ENCODE peak calls at places on chromosomes 16 and 17, in eight cellular contexts. One of them, this sample, is unnamed.

GRCh38 chr16:68445458-68445857 is 2.9 kb downstream of the SMPD3 start:
- DNase-seq in stimulated activated CD4-positive, alpha-beta T cell treated with anti-CD3 and anti-CD28 coated beads, Interleukin-15, amount 100 ng/mL, for 24 hours: peak
- DNase-seq in activated CD4-positive, CD25-positive, alpha-beta regulatory T cell: no peak
- DNase-seq in GM13977: peak
- DNase-seq in activated naive CD4-positive, alpha-beta T cell treated with anti-CD3 and anti-CD28 coated beads, Interleukin-2, amount 10 ng/mL, durations not matched to agents 7 days and 5 days: peak
- DNase-seq in NT2/D1: peak
- DNase-seq in IMR-90: peak
- DNase-seq in AG04449: no peak
- DNase-seq in this sample: no peak

GRCh38 chr17:78390241-78391050 is 12.0 kb downstream of the PGS1 start:
- DNase-seq in activated naive CD4-positive, alpha-beta T cell treated with anti-CD3 and anti-CD28 coated beads, Interleukin-2, amount 10 ng/mL, durations not matched to agents 7 days and 5 days: no peak
- DNase-seq in AG04449: peak
- DNase-seq in IMR-90: peak
- DNase-seq in activated CD4-positive, CD25-positive, alpha-beta regulatory T cell: no peak
- DNase-seq in stimulated activated CD4-positive, alpha-beta T cell treated with anti-CD3 and anti-CD28 coated beads, Interleukin-15, amount 100 ng/mL, for 24 hours: peak
- DNase-seq in NT2/D1: no peak
- DNase-seq in GM13977: no peak
- DNase-seq in this sample: no peak

GRCh38 chr17:72376486-72377345 is 255.9 kb downstream of the SOX9 start:
- DNase-seq in stimulated activated CD4-positive, alpha-beta T cell treated with anti-CD3 and anti-CD28 coated beads, Interleukin-15, amount 100 ng/mL, for 24 hours: no peak
- DNase-seq in activated CD4-positive, CD25-positive, alpha-beta regulatory T cell: no peak
- DNase-seq in NT2/D1: no peak
- DNase-seq in AG04449: no peak
- DNase-seq in GM13977: no peak
- DNase-seq in IMR-90: peak
- DNase-seq in activated naive CD4-positive, alpha-beta T cell treated with anti-CD3 and anti-CD28 coated beads, Interleukin-2, amount 10 ng/mL, durations not matched to agents 7 days and 5 days: no peak
- DNase-seq in this sample: no peak

GRCh38 chr17:19421926-19422325 is 10.9 kb downstream of the RNF112 start:
- DNase-seq in stimulated activated CD4-positive, alpha-beta T cell treated with anti-CD3 and anti-CD28 coated beads, Interleukin-15, amount 100 ng/mL, for 24 hours: no peak
- DNase-seq in NT2/D1: no peak
- DNase-seq in AG04449: no peak
- DNase-seq in activated naive CD4-positive, alpha-beta T cell treated with anti-CD3 and anti-CD28 coated beads, Interleukin-2, amount 10 ng/mL, durations not matched to agents 7 days and 5 days: no peak
- DNase-seq in IMR-90: no peak
- DNase-seq in activated CD4-positive, CD25-positive, alpha-beta regulatory T cell: no peak
- DNase-seq in GM13977: no peak
- DNase-seq in this sample: no peak

GRCh38 chr16:8088820-8089338 is 501.4 kb downstream of the TMEM114 start:
- DNase-seq in IMR-90: no peak
- DNase-seq in activated CD4-positive, CD25-positive, alpha-beta regulatory T cell: no peak
- DNase-seq in stimulated activated CD4-positive, alpha-beta T cell treated with anti-CD3 and anti-CD28 coated beads, Interleukin-15, amount 100 ng/mL, for 24 hours: no peak
- DNase-seq in GM13977: no peak
- DNase-seq in activated naive CD4-positive, alpha-beta T cell treated with anti-CD3 and anti-CD28 coated beads, Interleukin-2, amount 10 ng/mL, durations not matched to agents 7 days and 5 days: no peak
- DNase-seq in AG04449: no peak
- DNase-seq in NT2/D1: no peak
- DNase-seq in this sample: no peak

GRCh38 chr16:76913046-76913445 is 277.9 kb upstream of the MON1B start:
- DNase-seq in NT2/D1: no peak
- DNase-seq in GM13977: no peak
- DNase-seq in activated CD4-positive, CD25-positive, alpha-beta regulatory T cell: no peak
- DNase-seq in AG04449: no peak
- DNase-seq in IMR-90: no peak
- DNase-seq in stimulated activated CD4-positive, alpha-beta T cell treated with anti-CD3 and anti-CD28 coated beads, Interleukin-15, amount 100 ng/mL, for 24 hours: no peak
- DNase-seq in activated naive CD4-positive, alpha-beta T cell treated with anti-CD3 and anti-CD28 coated beads, Interleukin-2, amount 10 ng/mL, durations not matched to agents 7 days and 5 days: no peak
- DNase-seq in this sample: no peak

GRCh38 chr16:11076259-11077018 is 132.1 kb downstream of the CLEC16A start:
- DNase-seq in stimulated activated CD4-positive, alpha-beta T cell treated with anti-CD3 and anti-CD28 coated beads, Interleukin-15, amount 100 ng/mL, for 24 hours: peak
- DNase-seq in NT2/D1: no peak
- DNase-seq in IMR-90: peak
- DNase-seq in GM13977: peak
- DNase-seq in AG04449: no peak
- DNase-seq in activated CD4-positive, CD25-positive, alpha-beta regulatory T cell: no peak
- DNase-seq in activated naive CD4-positive, alpha-beta T cell treated with anti-CD3 and anti-CD28 coated beads, Interleukin-2, amount 10 ng/mL, durations not matched to agents 7 days and 5 days: peak
- DNase-seq in this sample: no peak

GRCh38 chr17:39763046-39763800 is 25.5 kb downstream of the GRB7 start:
- DNase-seq in GM13977: no peak
- DNase-seq in IMR-90: peak
- DNase-seq in NT2/D1: no peak
- DNase-seq in activated naive CD4-positive, alpha-beta T cell treated with anti-CD3 and anti-CD28 coated beads, Interleukin-2, amount 10 ng/mL, durations not matched to agents 7 days and 5 days: no peak
- DNase-seq in AG04449: no peak
- DNase-seq in stimulated activated CD4-positive, alpha-beta T cell treated with anti-CD3 and anti-CD28 coated beads, Interleukin-15, amount 100 ng/mL, for 24 hours: no peak
- DNase-seq in activated CD4-positive, CD25-positive, alpha-beta regulatory T cell: no peak
- DNase-seq in this sample: no peak

GRCh38 chr17:1774390-1775176 is 12.7 kb downstream of the SERPINF1 start:
- DNase-seq in IMR-90: no peak
- DNase-seq in activated CD4-positive, CD25-positive, alpha-beta regulatory T cell: no peak
- DNase-seq in stimulated activated CD4-positive, alpha-beta T cell treated with anti-CD3 and anti-CD28 coated beads, Interleukin-15, amount 100 ng/mL, for 24 hours: no peak
- DNase-seq in AG04449: no peak
- DNase-seq in NT2/D1: no peak
- DNase-seq in GM13977: no peak
- DNase-seq in activated naive CD4-positive, alpha-beta T cell treated with anti-CD3 and anti-CD28 coated beads, Interleukin-2, amount 10 ng/mL, durations not matched to agents 7 days and 5 days: no peak
- DNase-seq in this sample: no peak

GRCh38 chr17:2782030-2782429 is 14.2 kb upstream of the RAP1GAP2 start:
- DNase-seq in activated naive CD4-positive, alpha-beta T cell treated with anti-CD3 and anti-CD28 coated beads, Interleukin-2, amount 10 ng/mL, durations not matched to agents 7 days and 5 days: no peak
- DNase-seq in activated CD4-positive, CD25-positive, alpha-beta regulatory T cell: no peak
- DNase-seq in GM13977: no peak
- DNase-seq in AG04449: no peak
- DNase-seq in IMR-90: peak
- DNase-seq in NT2/D1: no peak
- DNase-seq in stimulated activated CD4-positive, alpha-beta T cell treated with anti-CD3 and anti-CD28 coated beads, Interleukin-15, amount 100 ng/mL, for 24 hours: no peak
- DNase-seq in this sample: no peak

GRCh38 chr17:76237859-76238313 is 2.4 kb downstream of the RNF157 start:
- DNase-seq in activated naive CD4-positive, alpha-beta T cell treated with anti-CD3 and anti-CD28 coated beads, Interleukin-2, amount 10 ng/mL, durations not matched to agents 7 days and 5 days: no peak
- DNase-seq in IMR-90: no peak
- DNase-seq in NT2/D1: no peak
- DNase-seq in stimulated activated CD4-positive, alpha-beta T cell treated with anti-CD3 and anti-CD28 coated beads, Interleukin-15, amount 100 ng/mL, for 24 hours: no peak
- DNase-seq in AG04449: no peak
- DNase-seq in activated CD4-positive, CD25-positive, alpha-beta regulatory T cell: no peak
- DNase-seq in GM13977: no peak
- DNase-seq in this sample: no peak

GRCh38 chr17:4672055-4672630 is 30.7 kb upstream of the ALOX15 start:
- DNase-seq in stimulated activated CD4-positive, alpha-beta T cell treated with anti-CD3 and anti-CD28 coated beads, Interleukin-15, amount 100 ng/mL, for 24 hours: no peak
- DNase-seq in activated naive CD4-positive, alpha-beta T cell treated with anti-CD3 and anti-CD28 coated beads, Interleukin-2, amount 10 ng/mL, durations not matched to agents 7 days and 5 days: no peak
- DNase-seq in activated CD4-positive, CD25-positive, alpha-beta regulatory T cell: no peak
- DNase-seq in AG04449: no peak
- DNase-seq in NT2/D1: no peak
- DNase-seq in GM13977: no peak
- DNase-seq in IMR-90: no peak
- DNase-seq in this sample: no peak

GRCh38 chr17:57650548-57650947 is 94.6 kb downstream of the CCDC182 start:
- DNase-seq in GM13977: no peak
- DNase-seq in IMR-90: no peak
- DNase-seq in activated naive CD4-positive, alpha-beta T cell treated with anti-CD3 and anti-CD28 coated beads, Interleukin-2, amount 10 ng/mL, durations not matched to agents 7 days and 5 days: no peak
- DNase-seq in NT2/D1: no peak
- DNase-seq in activated CD4-positive, CD25-positive, alpha-beta regulatory T cell: no peak
- DNase-seq in AG04449: no peak
- DNase-seq in stimulated activated CD4-positive, alpha-beta T cell treated with anti-CD3 and anti-CD28 coated beads, Interleukin-15, amount 100 ng/mL, for 24 hours: no peak
- DNase-seq in this sample: no peak

This sample was measured in omental fat pad.